ENCODE peak calls at places on chromosomes 12 and 14, in nine cellular contexts. N, F, Z, V, B, G, K, E and L are unnamed samples.

GRCh38 chr12:75870878-75871277 is 160.7 kb downstream of the PHLDA1 start:
- DNase-seq in N (no peak), F (no peak), Z (no peak), V (no peak), B (no peak), G (no peak), K (no peak), E (no peak), L (no peak)

GRCh38 chr12:67789266-67789665 is 140.7 kb downstream of the DYRK2 start:
- DNase-seq in N (no peak), F (no peak), Z (no peak), V (no peak), B (no peak), G (no peak), K (no peak), E (no peak), L (no peak)

GRCh38 chr12:124295431-124296058 is 652 bp downstream of the RFLNA start:
- DNase-seq in N (peak), F (no peak), Z (no peak), V (no peak), B (no peak), G (peak), K (no peak), E (no peak), L (no peak)

GRCh38 chr14:53858344-53858682 is 98.3 kb downstream of the BMP4 start:
- DNase-seq in N (no peak), F (no peak), Z (no peak), V (no peak), B (no peak), G (no peak), K (no peak), E (no peak), L (no peak)

GRCh38 chr12:12018454-12018853 is 52.3 kb upstream of the BCL2L14 start:
- DNase-seq in N (no peak), F (no peak), Z (no peak), V (no peak), B (no peak), G (no peak), K (no peak), E (peak), L (no peak)

GRCh38 chr12:2813573-2814185 is 1.2 kb downstream of the ITFG2 start:
- DNase-seq in N (no peak), F (no peak), Z (peak), V (peak), B (peak), G (peak), K (peak), E (peak), L (no peak)

GRCh38 chr12:16560273-16560672 is 45.7 kb downstream of the LMO3 start:
- DNase-seq in N (no peak), F (no peak), Z (no peak), V (no peak), B (no peak), G (no peak), K (no peak), E (no peak), L (no peak)

GRCh38 chr12:11730299-11731041 is 81.0 kb downstream of the ETV6 start:
- DNase-seq in N (peak), F (no peak), Z (no peak), V (peak), B (peak), G (no peak), K (no peak), E (no peak), L (no peak)

GRCh38 chr14:35637269-35637668 is 103.3 kb downstream of the INSM2 start:
- DNase-seq in N (no peak), F (no peak), Z (no peak), V (no peak), B (no peak), G (no peak), K (no peak), E (no peak), L (no peak)

GRCh38 chr14:24958271-24958670 is 91.7 kb downstream of the STXBP6 start:
- DNase-seq in N (no peak), F (no peak), Z (no peak), V (no peak), B (no peak), G (no peak), K (no peak), E (peak), L (no peak)

GRCh38 chr14:76426161-76426696 is 50.3 kb downstream of the ESRRB start:
- DNase-seq in N (no peak), F (no peak), Z (no peak), V (no peak), B (no peak), G (no peak), K (no peak), E (no peak), L (no peak)

GRCh38 chr14:105554022-105554421 is 27.6 kb downstream of the TMEM121 start:
- DNase-seq in N (no peak), F (no peak), Z (no peak), V (no peak), B (no peak), G (no peak), K (no peak), E (no peak), L (no peak)

GRCh38 chr12:2540535-2540941 is 254.2 kb upstream of the FKBP4 start:
- DNase-seq in N (no peak), F (no peak), Z (no peak), V (no peak), B (no peak), G (no peak), K (no peak), E (no peak), L (no peak)

GRCh38 chr14:53473480-53473879 is 320.4 kb upstream of the DDHD1 start:
- DNase-seq in N (no peak), F (no peak), Z (no peak), V (no peak), B (no peak), G (no peak), K (no peak), E (no peak), L (no peak)

GRCh38 chr14:54715244-54715643 is 148.3 kb downstream of the SAMD4A start:
- DNase-seq in N (no peak), F (no peak), Z (no peak), V (no peak), B (no peak), G (no peak), K (no peak), E (no peak), L (no peak)

GRCh38 chr12:50597200-50598195 is 92.7 kb downstream of the DIP2B start:
- DNase-seq in N (no peak), F (peak), Z (peak), V (no peak), B (no peak), G (no peak), K (no peak), E (peak), L (peak)